ENCODE peak calls at places on chromosomes 6 and 20, in five cellular contexts. U is RKO, Q is PC-9, W is T follicular helper cell, I is ACHN. D is an unnamed sample.

GRCh38 chr20:44745560-44746366 is at the start of gene KCNK15:
- DNase-seq in Q (no peak), I (peak; percentile 24), W (no peak), U (no peak), D (no peak)

GRCh38 chr6:149363154-149363553 is 36.9 kb upstream of the SUMO4 start:
- DNase-seq in I (no peak), W (no peak), U (no peak), Q (peak; percentile 73), D (no peak)

GRCh38 chr6:105120570-105120969 is 59.2 kb downstream of the POPDC3 start:
- DNase-seq in U (no peak), I (no peak), Q (peak; percentile 0), W (no peak), D (no peak)

GRCh38 chr20:3616250-3616649 is 46.9 kb downstream of the GFRA4 start:
- DNase-seq in W (no peak), Q (no peak), U (no peak), I (no peak), D (no peak)

GRCh38 chr20:5634894-5635293 is 115.3 kb upstream of the SHLD1 start:
- DNase-seq in W (no peak), U (no peak), Q (no peak), I (no peak), D (no peak)

GRCh38 chr6:39520411-39520810 is 197.9 kb upstream of the KCNK16 start:
- DNase-seq in W (no peak), Q (no peak), I (no peak), U (no peak), D (no peak)

GRCh38 chr20:32894711-32895355 is 36.1 kb downstream of the EFCAB8 start:
- DNase-seq in U (no peak), Q (no peak), I (no peak), W (no peak), D (no peak)

GRCh38 chr6:157461000-157461915 is 80.3 kb downstream of the ZDHHC14 start:
- DNase-seq in Q (no peak), I (no peak), U (no peak), W (no peak), D (peak; percentile 13)

GRCh38 chr6:90202156-90202555 is 94.5 kb downstream of the BACH2 start:
- DNase-seq in I (no peak), W (no peak), U (no peak), Q (no peak), D (no peak)